ENCODE peak calls at places on chromosome 1, in five cellular contexts. U, Z, F, W and H are unnamed samples.
A peak's percentile ranks its signal among the peaks of the same experiment; 100 is the strongest.

GRCh38 chr1:229370601-229371021 is 27.8 kb upstream of the CCSAP start:
- DNase-seq in F (no peak), Z (peak; percentile 27), U (no peak), W (no peak), H (no peak)

GRCh38 chr1:201336711-201337450 is 40.6 kb downstream of the TNNT2 start:
- DNase-seq in Z (no peak), W (no peak), U (no peak), F (no peak), H (no peak)

GRCh38 chr1:150257624-150258274 is at the start of gene CA14:
- DNase-seq in F (no peak), U (no peak), W (peak; percentile 45), Z (no peak), H (no peak)

GRCh38 chr1:20211511-20211931 is 25.2 kb upstream of the PLA2G2C start:
- DNase-seq in F (peak; percentile 72), U (no peak), W (peak; percentile 54), Z (no peak), H (no peak)

GRCh38 chr1:240800291-240800690 is 188.3 kb upstream of the GREM2 start:
- DNase-seq in F (no peak), Z (no peak), W (no peak), U (no peak), H (no peak)

GRCh38 chr1:161989801-161990200 is 33.9 kb downstream of the OLFML2B start:
- DNase-seq in F (no peak), U (no peak), W (no peak), Z (no peak), H (no peak)

GRCh38 chr1:114353233-114353632 is 157.8 kb downstream of the TRIM33 start:
- DNase-seq in F (no peak), Z (no peak), W (peak; percentile 63), U (peak; percentile 40), H (peak; percentile 36)

GRCh38 chr1:167899253-167899681 is 14.7 kb downstream of the ADCY10 start:
- DNase-seq in U (peak; percentile 21), Z (peak; percentile 55), W (peak; percentile 24), F (no peak), H (peak; percentile 93)

GRCh38 chr1:227112538-227112937 is 172.4 kb downstream of the COQ8A start:
- DNase-seq in W (no peak), F (no peak), Z (no peak), U (no peak), H (no peak)

GRCh38 chr1:231416896-231417295 is 5.2 kb downstream of the EGLN1 start:
- DNase-seq in F (no peak), W (no peak), U (no peak), Z (no peak), H (no peak)

GRCh38 chr1:231420959-231421615 is 1.0 kb downstream of the EGLN1 start:
- DNase-seq in Z (no peak), U (peak; percentile 22), F (peak; percentile 52), W (peak; percentile 39), H (peak; percentile 52)

GRCh38 chr1:89005286-89006151 is 13.1 kb upstream of the KYAT3 start:
- DNase-seq in W (no peak), F (no peak), U (no peak), Z (no peak), H (no peak)

GRCh38 chr1:78236711-78237110 is 190.9 kb downstream of the GIPC2 start:
- DNase-seq in W (no peak), Z (no peak), F (no peak), U (no peak), H (no peak)

GRCh38 chr1:6909857-6910256 is 124.6 kb downstream of the CAMTA1 start:
- DNase-seq in W (no peak), U (no peak), F (no peak), Z (no peak), H (no peak)

DNA sequence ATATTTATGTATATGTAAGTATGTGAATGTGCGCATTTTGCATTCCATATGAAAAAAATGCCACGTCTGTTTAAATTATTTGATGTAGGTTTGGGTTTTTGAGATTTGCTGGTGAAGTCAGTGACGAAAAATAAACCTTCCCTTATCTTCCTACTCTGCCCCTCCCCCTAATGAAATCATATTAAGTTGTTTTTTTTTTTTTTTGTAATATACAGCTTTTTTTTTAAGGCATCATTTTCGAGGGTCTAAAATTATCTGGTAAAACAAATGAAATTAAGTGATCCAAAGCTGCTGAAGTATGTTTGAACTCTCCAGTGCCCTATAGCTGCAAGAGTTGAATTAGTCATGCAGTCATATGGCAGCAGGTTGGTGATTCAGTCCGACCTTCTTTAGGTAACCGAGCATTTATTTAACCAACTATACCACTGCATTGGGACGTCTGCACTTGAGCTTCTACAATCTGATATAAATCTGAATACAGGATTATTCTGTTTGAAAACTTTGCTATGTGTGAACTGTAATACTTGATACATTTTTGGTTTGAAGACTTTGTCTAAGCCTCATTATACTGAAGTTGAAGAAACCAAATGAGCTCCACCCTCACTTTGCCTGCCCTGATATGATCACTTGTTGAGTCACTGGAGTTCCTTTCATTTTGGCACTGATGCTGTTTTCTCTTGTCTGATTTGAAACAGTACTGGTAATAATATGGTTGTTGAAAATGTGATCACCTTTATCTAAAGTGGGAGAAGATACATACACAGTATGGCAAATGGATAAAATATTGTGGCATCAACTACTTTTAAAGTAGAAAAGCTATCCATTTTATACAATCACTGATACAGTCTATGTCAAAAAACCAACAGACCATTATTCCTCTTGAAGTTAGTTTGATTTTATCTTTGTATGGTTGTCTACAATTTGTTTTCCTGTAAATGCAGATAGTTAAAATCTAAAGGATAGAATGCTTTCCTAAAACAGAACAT is 11.7 kb downstream of the PDIK1L start:
- DNase-seq in W (no peak), U (no peak), Z (no peak), F (peak; percentile 21), H (no peak)
- TF ChIP-seq POLR2A in W (no peak), U (no peak), Z (no peak), F (no peak), H (no peak)

GRCh38 chr1:86972262-86972661 is 57.8 kb downstream of the HS2ST1 start:
- DNase-seq in U (no peak), F (no peak), Z (no peak), W (no peak), H (peak; percentile 36)

GRCh38 chr1:86976664-86977063 is 62.2 kb downstream of the HS2ST1 start:
- DNase-seq in W (no peak), F (no peak), Z (no peak), U (no peak), H (no peak)

GRCh38 chr1:86970938-86971337 is 56.5 kb downstream of the HS2ST1 start:
- DNase-seq in U (no peak), W (no peak), F (no peak), Z (no peak), H (no peak)

GRCh38 chr1:86971778-86972177 is 57.3 kb downstream of the HS2ST1 start:
- DNase-seq in Z (no peak), U (no peak), F (no peak), W (no peak), H (no peak)

GRCh38 chr1:86975993-86976392 is 61.6 kb downstream of the HS2ST1 start:
- DNase-seq in U (no peak), W (no peak), Z (no peak), F (no peak), H (no peak)
- TF ChIP-seq EP300 in U (no peak), W (no peak), Z (no peak), F (no peak), H (no peak)

DNA sequence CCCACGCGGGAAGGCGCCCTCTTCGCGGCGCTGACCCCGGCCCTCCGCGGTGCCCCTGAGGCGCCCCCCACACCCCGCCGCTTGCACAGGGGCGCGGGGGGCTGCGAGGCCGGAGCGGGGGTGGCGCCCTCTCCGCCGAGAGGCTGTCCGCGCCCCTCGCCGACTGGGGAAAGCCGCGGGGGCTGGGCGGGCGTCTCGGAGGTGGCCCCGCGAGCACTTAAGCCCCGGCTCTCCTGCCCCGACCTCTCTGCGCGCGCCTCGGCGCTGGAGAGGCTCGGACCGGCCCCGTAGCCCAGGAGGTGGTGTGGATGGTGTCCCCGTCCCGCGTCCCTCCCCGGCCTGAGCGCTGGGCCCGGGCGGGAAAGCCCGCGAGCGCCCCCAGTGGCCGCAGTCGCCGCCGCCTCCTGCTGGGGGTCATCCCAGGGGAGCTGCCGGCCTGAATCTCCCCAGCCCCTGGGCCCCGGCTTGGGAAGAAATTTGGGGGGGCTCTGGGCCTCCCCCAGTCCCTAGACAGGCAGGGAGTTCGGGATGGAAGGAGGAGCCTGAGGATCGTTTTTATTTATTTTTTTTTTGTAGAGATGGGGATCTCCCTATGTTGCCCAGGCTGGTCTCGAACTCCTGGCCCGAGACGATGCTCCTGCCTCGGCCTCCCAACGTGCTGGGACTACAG is 1.9 kb upstream of the HES4 start:
- DNase-seq in U (peak; percentile 66), F (peak; percentile 79), W (peak; percentile 81), Z (no peak), H (peak; percentile 87)
- TF ChIP-seq POLR2A in U (peak; percentile 52), F (peak; percentile 17), W (peak; percentile 19), Z (peak; percentile 62), H (no peak)

GRCh38 chr1:14787604-14788003 is 189.1 kb downstream of the KAZN start:
- DNase-seq in Z (no peak), F (no peak), W (no peak), U (no peak), H (no peak)

GRCh38 chr1:14783592-14783886 is 185.1 kb downstream of the KAZN start:
- DNase-seq in W (no peak), F (no peak), U (no peak), Z (no peak), H (no peak)

GRCh38 chr1:14782741-14783591 is 184.5 kb downstream of the KAZN start:
- DNase-seq in F (no peak), U (no peak), Z (no peak), W (no peak), H (no peak)

GRCh38 chr1:14786104-14786675 is 187.7 kb downstream of the KAZN start:
- DNase-seq in F (no peak), Z (no peak), U (no peak), W (no peak), H (no peak)

DNA sequence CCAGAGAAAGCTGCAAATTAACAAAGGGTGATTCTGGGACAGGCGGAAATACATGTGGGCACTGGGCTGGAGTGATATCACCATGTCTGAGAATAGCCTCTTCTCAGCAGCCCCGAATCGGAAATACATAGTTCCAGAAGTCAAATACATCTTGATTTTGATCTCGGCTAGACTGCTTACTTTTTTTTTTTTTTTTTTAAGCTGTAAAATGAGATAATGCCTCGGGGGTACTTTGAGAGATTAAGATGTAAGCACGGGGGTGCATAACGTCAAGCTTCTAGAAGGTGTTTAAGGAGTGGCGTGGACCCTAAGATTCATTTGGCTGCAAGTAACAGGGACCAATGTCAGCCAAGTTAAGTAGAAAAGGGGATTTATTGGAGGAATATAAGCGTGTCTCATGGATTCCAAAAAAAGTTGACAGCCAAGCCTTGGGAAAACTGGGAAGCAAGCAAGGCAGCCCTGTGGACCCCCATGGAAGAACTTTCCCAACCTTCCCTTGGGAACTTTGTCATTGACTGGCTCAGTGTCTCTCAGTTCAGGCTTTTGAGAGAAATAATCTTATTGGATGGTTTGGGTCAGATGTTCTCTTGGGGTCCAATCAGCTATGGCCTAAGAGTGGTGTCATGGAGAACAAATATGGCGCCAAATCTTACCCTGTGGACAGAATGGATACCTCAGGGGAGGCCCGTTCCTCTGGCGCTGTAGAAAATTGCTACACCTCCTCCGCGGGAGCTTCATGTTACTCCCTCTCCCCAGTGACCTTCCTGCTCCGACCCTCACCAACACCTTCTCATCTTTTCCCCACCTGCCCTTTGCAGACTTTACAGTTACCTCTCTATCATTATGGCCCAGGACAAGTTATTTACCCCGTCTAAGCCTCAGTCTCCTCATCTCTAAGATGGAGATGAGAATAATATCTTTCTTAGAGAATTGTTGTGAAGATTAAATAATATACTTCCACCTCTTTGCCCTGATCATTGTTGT is 186.6 kb downstream of the KAZN start:
- DNase-seq in W (no peak), F (no peak), U (no peak), Z (no peak), H (no peak)
- TF ChIP-seq EP300 in W (no peak), F (no peak), U (no peak), Z (no peak), H (no peak)

GRCh38 chr1:1471389-1472045 is at the start of gene ATAD3B:
- DNase-seq in Z (peak; percentile 67), W (peak; percentile 92), F (no peak), U (peak; percentile 88), H (peak; percentile 95)
- TF ChIP-seq POLR2A in Z (peak; percentile 74), W (peak; percentile 25), F (no peak), U (peak; percentile 33), H (no peak)

GRCh38 chr1:32989160-32989894 is 24.7 kb upstream of the RNF19B start:
- DNase-seq in U (peak; percentile 73), W (peak; percentile 82), Z (no peak), F (peak; percentile 79), H (peak; percentile 71)
- TF ChIP-seq EP300 in U (peak; percentile 79), W (no peak), Z (no peak), F (no peak), H (no peak)